ENCODE peak calls at places on chromosome 13, in nine cellular contexts. One of them, this sample, is unnamed. For H3K4me1, the result is how much of the 10 kb centered on the place peaks cover.

GRCh38 chr13:63327584-63327983 is 1911.9 kb upstream of the PCDH20 start:
- DNase-seq in tibial artery: no peak
- DNase-seq in uterus: no peak
- DNase-seq in right atrium auricular region: no peak
- DNase-seq in K562: no peak
- DNase-seq in pancreas: no peak
- DNase-seq in mucosa of descending colon: no peak
- DNase-seq in BE2C: no peak
- DNase-seq in HCT116: no peak
- DNase-seq in this sample: no peak

GRCh38 chr13:96822900-96823299 is 171.4 kb downstream of the OXGR1 start:
- DNase-seq in tibial artery: peak
- DNase-seq in uterus: no peak
- DNase-seq in right atrium auricular region: no peak
- DNase-seq in K562: peak
- DNase-seq in pancreas: peak
- DNase-seq in mucosa of descending colon: peak
- DNase-seq in BE2C: peak
- DNase-seq in HCT116: peak
- DNase-seq in this sample: no peak

GRCh38 chr13:51589793-51590192 is 5.5 kb downstream of the WDFY2 start:
- DNase-seq in tibial artery: no peak
- DNase-seq in uterus: no peak
- DNase-seq in right atrium auricular region: no peak
- DNase-seq in K562: no peak
- DNase-seq in pancreas: no peak
- DNase-seq in mucosa of descending colon: no peak
- DNase-seq in BE2C: no peak
- DNase-seq in HCT116: no peak
- DNase-seq in this sample: no peak

GRCh38 chr13:71760226-71760591 is 106.8 kb downstream of the DACH1 start:
- DNase-seq in tibial artery: no peak
- DNase-seq in uterus: no peak
- DNase-seq in right atrium auricular region: no peak
- DNase-seq in K562: no peak
- DNase-seq in pancreas: no peak
- DNase-seq in mucosa of descending colon: no peak
- DNase-seq in BE2C: no peak
- DNase-seq in HCT116: no peak
- DNase-seq in this sample: no peak

GRCh38 chr13:110233181-110233641 is 73.7 kb downstream of the COL4A1 start:
- DNase-seq in tibial artery: peak
- DNase-seq in uterus: peak
- DNase-seq in right atrium auricular region: peak
- DNase-seq in K562: no peak
- DNase-seq in pancreas: no peak
- DNase-seq in mucosa of descending colon: no peak
- DNase-seq in BE2C: no peak
- DNase-seq in HCT116: no peak
- DNase-seq in this sample: no peak

GRCh38 chr13:59562924-59563323 is 600.8 kb downstream of the DIAPH3 start:
- DNase-seq in tibial artery: no peak
- DNase-seq in uterus: no peak
- DNase-seq in right atrium auricular region: no peak
- DNase-seq in K562: peak
- DNase-seq in pancreas: no peak
- DNase-seq in mucosa of descending colon: no peak
- DNase-seq in BE2C: no peak
- DNase-seq in HCT116: no peak
- DNase-seq in this sample: no peak

GRCh38 chr13:50846861-50847475 is 3.5 kb upstream of the DLEU7 start:
- DNase-seq in tibial artery: no peak
- DNase-seq in uterus: no peak
- DNase-seq in right atrium auricular region: no peak
- DNase-seq in K562: no peak
- DNase-seq in pancreas: no peak
- DNase-seq in mucosa of descending colon: no peak
- DNase-seq in BE2C: no peak
- DNase-seq in HCT116: no peak
- DNase-seq in this sample: no peak

GRCh38 chr13:41004875-41005693 is 14.0 kb downstream of the ELF1 start:
- DNase-seq in tibial artery: no peak
- DNase-seq in uterus: no peak
- DNase-seq in right atrium auricular region: no peak
- DNase-seq in K562: peak
- DNase-seq in pancreas: no peak
- DNase-seq in mucosa of descending colon: no peak
- DNase-seq in BE2C: no peak
- DNase-seq in HCT116: no peak
- DNase-seq in this sample: no peak

GRCh38 chr13:24168980-24169379 is 8.5 kb downstream of the SPATA13 start:
- DNase-seq in tibial artery: no peak
- DNase-seq in uterus: no peak
- DNase-seq in right atrium auricular region: no peak
- DNase-seq in K562: no peak
- DNase-seq in pancreas: peak
- DNase-seq in mucosa of descending colon: no peak
- DNase-seq in BE2C: no peak
- DNase-seq in HCT116: no peak
- DNase-seq in this sample: no peak

GRCh38 chr13:27919934-27920676 is at the start of gene PDX1:
- DNase-seq in tibial artery: no peak
- DNase-seq in uterus: no peak
- DNase-seq in right atrium auricular region: no peak
- DNase-seq in K562: peak
- DNase-seq in pancreas: no peak
- DNase-seq in mucosa of descending colon: peak
- DNase-seq in BE2C: peak
- DNase-seq in HCT116: no peak
- DNase-seq in this sample: no peak

GRCh38 chr13:99505814-99506269 is 4.6 kb downstream of the TM9SF2 start:
- DNase-seq in tibial artery: no peak
- DNase-seq in uterus: no peak
- DNase-seq in right atrium auricular region: no peak
- DNase-seq in K562: no peak
- DNase-seq in pancreas: no peak
- DNase-seq in mucosa of descending colon: no peak
- DNase-seq in BE2C: no peak
- DNase-seq in HCT116: no peak
- DNase-seq in this sample: no peak

GRCh38 chr13:73520566-73521290 is 461.9 kb downstream of the KLF5 start:
- DNase-seq in tibial artery: no peak
- DNase-seq in uterus: no peak
- DNase-seq in right atrium auricular region: no peak
- DNase-seq in K562: no peak
- DNase-seq in pancreas: no peak
- DNase-seq in mucosa of descending colon: peak
- DNase-seq in BE2C: no peak
- DNase-seq in HCT116: no peak
- DNase-seq in this sample: no peak

GRCh38 chr13:88674841-88675240 is 1003.7 kb downstream of the SLITRK5 start:
- DNase-seq in tibial artery: no peak
- DNase-seq in uterus: no peak
- DNase-seq in right atrium auricular region: no peak
- DNase-seq in K562: no peak
- DNase-seq in pancreas: no peak
- DNase-seq in mucosa of descending colon: no peak
- DNase-seq in BE2C: no peak
- DNase-seq in HCT116: no peak
- DNase-seq in this sample: no peak
- H3K4me1 ChIP-seq in tibial artery: under half
- H3K4me1 ChIP-seq in uterus: under half
- H3K4me1 ChIP-seq in right atrium auricular region: under half
- H3K4me1 ChIP-seq in K562: under half
- H3K4me1 ChIP-seq in pancreas: under half
- H3K4me1 ChIP-seq in mucosa of descending colon: under half
- H3K4me1 ChIP-seq in BE2C: under half
- H3K4me1 ChIP-seq in HCT116: under half
- H3K4me1 ChIP-seq in this sample: under half

GRCh38 chr13:47121092-47121763 is 224.4 kb upstream of the HTR2A start:
- DNase-seq in tibial artery: no peak
- DNase-seq in uterus: no peak
- DNase-seq in right atrium auricular region: no peak
- DNase-seq in K562: peak
- DNase-seq in pancreas: no peak
- DNase-seq in mucosa of descending colon: no peak
- DNase-seq in BE2C: no peak
- DNase-seq in HCT116: no peak
- DNase-seq in this sample: peak

GRCh38 chr13:47126432-47126831 is 229.6 kb upstream of the HTR2A start:
- DNase-seq in tibial artery: no peak
- DNase-seq in uterus: no peak
- DNase-seq in right atrium auricular region: no peak
- DNase-seq in K562: no peak
- DNase-seq in pancreas: no peak
- DNase-seq in mucosa of descending colon: no peak
- DNase-seq in BE2C: no peak
- DNase-seq in HCT116: no peak
- DNase-seq in this sample: no peak
- TF ChIP-seq CTCF in tibial artery: no peak
- TF ChIP-seq CTCF in uterus: no peak
- TF ChIP-seq CTCF in right atrium auricular region: no peak
- TF ChIP-seq CTCF in K562: no peak
- TF ChIP-seq CTCF in pancreas: no peak
- TF ChIP-seq CTCF in mucosa of descending colon: no peak
- TF ChIP-seq CTCF in BE2C: peak
- TF ChIP-seq CTCF in HCT116: no peak
- TF ChIP-seq CTCF in this sample: no peak

GRCh38 chr13:91278291-91278690 is 69.2 kb upstream of the MIR17HG start:
- DNase-seq in tibial artery: no peak
- DNase-seq in uterus: no peak
- DNase-seq in right atrium auricular region: no peak
- DNase-seq in K562: no peak
- DNase-seq in pancreas: no peak
- DNase-seq in mucosa of descending colon: no peak
- DNase-seq in BE2C: no peak
- DNase-seq in HCT116: no peak
- DNase-seq in this sample: no peak

GRCh38 chr13:91278888-91279287 is 68.6 kb upstream of the MIR17HG start:
- DNase-seq in tibial artery: no peak
- DNase-seq in uterus: no peak
- DNase-seq in right atrium auricular region: no peak
- DNase-seq in K562: no peak
- DNase-seq in pancreas: no peak
- DNase-seq in mucosa of descending colon: no peak
- DNase-seq in BE2C: no peak
- DNase-seq in HCT116: no peak
- DNase-seq in this sample: no peak

GRCh38 chr13:91284335-91284734 is 63.2 kb upstream of the MIR17HG start:
- DNase-seq in tibial artery: no peak
- DNase-seq in uterus: no peak
- DNase-seq in right atrium auricular region: no peak
- DNase-seq in K562: no peak
- DNase-seq in pancreas: no peak
- DNase-seq in mucosa of descending colon: no peak
- DNase-seq in BE2C: no peak
- DNase-seq in HCT116: no peak
- DNase-seq in this sample: no peak

GRCh38 chr13:91277013-91277676 is 70.3 kb upstream of the MIR17HG start:
- DNase-seq in tibial artery: no peak
- DNase-seq in uterus: no peak
- DNase-seq in right atrium auricular region: no peak
- DNase-seq in K562: no peak
- DNase-seq in pancreas: no peak
- DNase-seq in mucosa of descending colon: no peak
- DNase-seq in BE2C: no peak
- DNase-seq in HCT116: no peak
- DNase-seq in this sample: no peak

GRCh38 chr13:91280806-91281205 is 66.7 kb upstream of the MIR17HG start:
- DNase-seq in tibial artery: no peak
- DNase-seq in uterus: no peak
- DNase-seq in right atrium auricular region: no peak
- DNase-seq in K562: peak
- DNase-seq in pancreas: no peak
- DNase-seq in mucosa of descending colon: no peak
- DNase-seq in BE2C: peak
- DNase-seq in HCT116: no peak
- DNase-seq in this sample: peak
- H3K4me1 ChIP-seq in tibial artery: under half
- H3K4me1 ChIP-seq in uterus: under half
- H3K4me1 ChIP-seq in right atrium auricular region: under half
- H3K4me1 ChIP-seq in K562: under half
- H3K4me1 ChIP-seq in pancreas: under half
- H3K4me1 ChIP-seq in mucosa of descending colon: under half
- H3K4me1 ChIP-seq in BE2C: under half
- H3K4me1 ChIP-seq in HCT116: under half
- H3K4me1 ChIP-seq in this sample: under half

GRCh38 chr13:49651775-49652690 is 23.7 kb downstream of the ARL11 start:
- DNase-seq in tibial artery: no peak
- DNase-seq in uterus: no peak
- DNase-seq in right atrium auricular region: no peak
- DNase-seq in K562: no peak
- DNase-seq in pancreas: no peak
- DNase-seq in mucosa of descending colon: no peak
- DNase-seq in BE2C: no peak
- DNase-seq in HCT116: no peak
- DNase-seq in this sample: no peak

GRCh38 chr13:49653478-49653877 is 25.2 kb downstream of the ARL11 start:
- DNase-seq in tibial artery: no peak
- DNase-seq in uterus: no peak
- DNase-seq in right atrium auricular region: no peak
- DNase-seq in K562: no peak
- DNase-seq in pancreas: no peak
- DNase-seq in mucosa of descending colon: no peak
- DNase-seq in BE2C: no peak
- DNase-seq in HCT116: no peak
- DNase-seq in this sample: no peak

GRCh38 chr13:49649963-49650312 is 21.6 kb downstream of the ARL11 start:
- DNase-seq in tibial artery: no peak
- DNase-seq in uterus: no peak
- DNase-seq in right atrium auricular region: no peak
- DNase-seq in K562: no peak
- DNase-seq in pancreas: no peak
- DNase-seq in mucosa of descending colon: no peak
- DNase-seq in BE2C: no peak
- DNase-seq in HCT116: no peak
- DNase-seq in this sample: no peak

GRCh38 chr13:49655906-49656305 is 27.6 kb downstream of the ARL11 start:
- DNase-seq in tibial artery: no peak
- DNase-seq in uterus: no peak
- DNase-seq in right atrium auricular region: no peak
- DNase-seq in K562: no peak
- DNase-seq in pancreas: no peak
- DNase-seq in mucosa of descending colon: no peak
- DNase-seq in BE2C: no peak
- DNase-seq in HCT116: no peak
- DNase-seq in this sample: no peak

DNA sequence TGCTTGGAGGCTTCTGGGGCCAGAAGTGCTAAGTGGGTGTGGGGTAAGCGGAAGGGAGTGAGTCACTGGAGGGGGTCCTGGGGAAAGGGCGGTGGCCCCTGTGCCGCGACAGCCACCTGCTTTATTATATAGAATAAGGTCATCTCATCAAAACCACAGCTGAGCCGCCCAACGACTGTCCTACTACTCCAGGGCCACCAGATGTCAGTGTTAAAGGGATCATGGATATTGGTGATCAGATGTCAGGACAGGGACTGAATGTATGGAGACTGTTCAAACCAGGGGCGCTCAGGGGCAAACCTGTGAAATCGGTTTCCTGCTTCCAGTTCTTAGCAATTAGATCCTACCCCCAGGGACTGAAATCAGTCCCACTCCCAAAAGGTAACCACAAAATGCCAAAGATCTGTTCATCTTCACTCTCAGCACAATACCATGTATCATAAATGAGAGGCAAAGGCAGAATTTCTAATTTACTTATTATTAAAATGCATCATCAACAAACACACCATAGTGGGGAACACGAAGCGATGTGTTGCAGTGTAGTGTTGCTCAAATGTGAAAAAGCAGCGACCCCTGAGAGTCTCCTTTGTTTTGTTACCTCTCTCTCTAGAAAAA is 24.5 kb downstream of the ARL11 start:
- DNase-seq in tibial artery: no peak
- DNase-seq in uterus: no peak
- DNase-seq in right atrium auricular region: no peak
- DNase-seq in K562: peak
- DNase-seq in pancreas: no peak
- DNase-seq in mucosa of descending colon: peak
- DNase-seq in BE2C: peak
- DNase-seq in HCT116: peak
- DNase-seq in this sample: no peak
- TF ChIP-seq CTCF in tibial artery: peak
- TF ChIP-seq CTCF in uterus: no peak
- TF ChIP-seq CTCF in right atrium auricular region: peak
- TF ChIP-seq CTCF in K562: peak
- TF ChIP-seq CTCF in pancreas: no peak
- TF ChIP-seq CTCF in mucosa of descending colon: peak
- TF ChIP-seq CTCF in BE2C: peak
- TF ChIP-seq CTCF in HCT116: peak
- TF ChIP-seq CTCF in this sample: peak